ENCODE peak calls at places on chromosomes 16 and 17, in eight cellular contexts. One of them, this sample, is unnamed.
A peak's percentile ranks its signal among the peaks of the same experiment; 100 is the strongest.

GRCh38 chr17:40130352-40131042 is 8.7 kb downstream of the MSL1 start:
- DNase-seq in H1: no peak
- DNase-seq in IMR-90: no peak
- DNase-seq in H9: no peak
- DNase-seq in colonic mucosa: no peak
- DNase-seq in DND-41: no peak
- DNase-seq in NT2/D1: no peak
- DNase-seq in PC-3: no peak
- DNase-seq in this sample: no peak

GRCh38 chr17:41060052-41060604 is at the start of gene KRTAP2-3:
- DNase-seq in colonic mucosa: no peak
- DNase-seq in DND-41: no peak
- DNase-seq in PC-3: peak; percentile 86
- DNase-seq in NT2/D1: no peak
- DNase-seq in H1: no peak
- DNase-seq in H9: no peak
- DNase-seq in IMR-90: peak; percentile 97
- DNase-seq in this sample: no peak

GRCh38 chr16:81720973-81721907 is 57.9 kb upstream of the PLCG2 start:
- DNase-seq in PC-3: no peak
- DNase-seq in colonic mucosa: no peak
- DNase-seq in H1: no peak
- DNase-seq in IMR-90: peak; percentile 61
- DNase-seq in H9: no peak
- DNase-seq in DND-41: no peak
- DNase-seq in NT2/D1: no peak
- DNase-seq in this sample: no peak

GRCh38 chr17:9465216-9465921 is 110.3 kb downstream of the STX8 start:
- DNase-seq in NT2/D1: no peak
- DNase-seq in colonic mucosa: no peak
- DNase-seq in H9: no peak
- DNase-seq in IMR-90: peak; percentile 81
- DNase-seq in H1: no peak
- DNase-seq in DND-41: no peak
- DNase-seq in PC-3: no peak
- DNase-seq in this sample: no peak

GRCh38 chr17:8072727-8073461 is 14.6 kb downstream of the ALOX12B start:
- DNase-seq in DND-41: no peak
- DNase-seq in H1: no peak
- DNase-seq in colonic mucosa: no peak
- DNase-seq in NT2/D1: no peak
- DNase-seq in IMR-90: no peak
- DNase-seq in H9: peak; percentile 61
- DNase-seq in PC-3: no peak
- DNase-seq in this sample: peak; percentile 76

GRCh38 chr17:79922161-79922569 is 82.9 kb upstream of the CBX4 start:
- DNase-seq in PC-3: no peak
- DNase-seq in NT2/D1: no peak
- DNase-seq in DND-41: no peak
- DNase-seq in H1: no peak
- DNase-seq in colonic mucosa: peak; percentile 61
- DNase-seq in H9: no peak
- DNase-seq in IMR-90: no peak
- DNase-seq in this sample: no peak

GRCh38 chr17:45246861-45247428 is 14.9 kb downstream of the SPATA32 start:
- DNase-seq in NT2/D1: no peak
- DNase-seq in H9: peak; percentile 88
- DNase-seq in colonic mucosa: no peak
- DNase-seq in IMR-90: peak; percentile 14
- DNase-seq in PC-3: peak; percentile 35
- DNase-seq in H1: no peak
- DNase-seq in DND-41: no peak
- DNase-seq in this sample: peak; percentile 94

GRCh38 chr17:57988301-57989010 is 402 bp upstream of the VEZF1 start:
- DNase-seq in PC-3: peak; percentile 79
- DNase-seq in H1: no peak
- DNase-seq in NT2/D1: no peak
- DNase-seq in colonic mucosa: peak; percentile 69
- DNase-seq in H9: peak; percentile 82
- DNase-seq in IMR-90: peak; percentile 66
- DNase-seq in DND-41: peak; percentile 78
- DNase-seq in this sample: peak; percentile 91

GRCh38 chr17:45131616-45132301 is 556 bp downstream of the PLCD3 start:
- DNase-seq in NT2/D1: peak; percentile 22
- DNase-seq in H9: peak; percentile 85
- DNase-seq in H1: no peak
- DNase-seq in IMR-90: no peak
- DNase-seq in colonic mucosa: peak; percentile 71
- DNase-seq in DND-41: peak; percentile 51
- DNase-seq in PC-3: peak; percentile 59
- DNase-seq in this sample: peak; percentile 95

GRCh38 chr17:59783221-59784016 is 76.0 kb downstream of the VMP1 start:
- DNase-seq in colonic mucosa: no peak
- DNase-seq in IMR-90: peak; percentile 60
- DNase-seq in PC-3: peak; percentile 74
- DNase-seq in H1: no peak
- DNase-seq in DND-41: no peak
- DNase-seq in NT2/D1: no peak
- DNase-seq in H9: no peak
- DNase-seq in this sample: no peak

GRCh38 chr17:3660311-3660891 is 8.0 kb downstream of the TAX1BP3 start:
- DNase-seq in PC-3: no peak
- DNase-seq in H1: no peak
- DNase-seq in H9: peak; percentile 31
- DNase-seq in IMR-90: no peak
- DNase-seq in DND-41: no peak
- DNase-seq in NT2/D1: no peak
- DNase-seq in colonic mucosa: no peak
- DNase-seq in this sample: peak; percentile 51

GRCh38 chr17:62852195-62852594 is 44.1 kb upstream of the MARCHF10 start:
- DNase-seq in H9: peak; percentile 9
- DNase-seq in DND-41: no peak
- DNase-seq in H1: no peak
- DNase-seq in PC-3: no peak
- DNase-seq in NT2/D1: no peak
- DNase-seq in colonic mucosa: no peak
- DNase-seq in IMR-90: no peak
- DNase-seq in this sample: peak; percentile 22

GRCh38 chr16:4701791-4702465 is 8.6 kb downstream of the NUDT16L1 start:
- DNase-seq in H1: no peak
- DNase-seq in IMR-90: no peak
- DNase-seq in NT2/D1: no peak
- DNase-seq in DND-41: no peak
- DNase-seq in H9: no peak
- DNase-seq in PC-3: no peak
- DNase-seq in colonic mucosa: peak; percentile 62
- DNase-seq in this sample: no peak

DNA sequence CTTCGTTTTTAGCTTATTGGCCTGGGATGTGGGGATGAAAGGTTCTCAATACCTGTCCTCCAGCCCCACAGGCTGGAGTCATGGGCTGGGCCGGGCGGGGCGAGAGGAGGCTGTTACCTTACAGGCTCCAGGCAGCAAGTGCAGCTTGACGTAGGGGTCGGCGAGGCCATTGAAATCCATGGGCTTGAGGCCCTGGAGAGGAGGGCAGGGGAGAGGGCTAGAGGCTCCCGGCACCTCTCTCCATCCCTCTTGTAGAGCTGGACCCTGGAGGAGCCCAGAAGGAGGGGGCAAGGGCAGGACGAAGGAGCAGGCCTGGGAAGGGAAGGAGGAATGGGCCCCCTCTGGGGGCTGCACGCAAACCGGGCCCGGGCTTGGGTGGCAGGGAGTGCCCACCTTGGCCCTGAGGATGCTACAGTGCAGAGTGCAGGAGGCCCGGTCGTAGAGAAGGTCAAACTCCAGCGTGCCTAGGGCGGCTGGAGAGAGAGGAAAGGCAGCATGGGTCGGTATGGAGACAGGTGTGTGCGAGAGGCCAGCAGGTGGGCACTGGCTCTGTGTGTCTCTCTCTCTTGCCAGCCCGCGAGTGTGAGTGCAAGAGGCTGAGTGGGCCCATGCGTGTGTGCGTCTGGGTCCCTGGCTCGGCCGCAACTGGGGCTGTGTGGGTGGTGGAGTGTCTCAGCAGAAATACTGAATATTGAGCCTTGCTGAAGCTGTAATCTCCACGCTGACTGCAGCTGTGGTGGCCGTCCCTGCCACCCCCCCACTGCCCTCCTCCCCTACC is 1.6 kb downstream of the DOC2A start:
- DNase-seq in H1: no peak
- DNase-seq in DND-41: no peak
- DNase-seq in NT2/D1: no peak
- DNase-seq in IMR-90: no peak
- DNase-seq in PC-3: no peak
- DNase-seq in H9: no peak
- DNase-seq in colonic mucosa: no peak
- DNase-seq in this sample: no peak
- H3K27me3 ChIP-seq in H1: peaks cover 23% of the 10 kb centered on the region
- H3K27me3 ChIP-seq in DND-41: no peaks in the 10 kb centered on the region
- H3K27me3 ChIP-seq in NT2/D1: peaks cover 7% of the 10 kb centered on the region
- H3K27me3 ChIP-seq in IMR-90: peaks cover 27% of the 10 kb centered on the region
- H3K27me3 ChIP-seq in PC-3: no peaks in the 10 kb centered on the region
- H3K27me3 ChIP-seq in H9: no peaks in the 10 kb centered on the region
- H3K27me3 ChIP-seq in colonic mucosa: peaks cover 14% of the 10 kb centered on the region
- H3K27me3 ChIP-seq in this sample: peaks cover 22% of the 10 kb centered on the region

DNA sequence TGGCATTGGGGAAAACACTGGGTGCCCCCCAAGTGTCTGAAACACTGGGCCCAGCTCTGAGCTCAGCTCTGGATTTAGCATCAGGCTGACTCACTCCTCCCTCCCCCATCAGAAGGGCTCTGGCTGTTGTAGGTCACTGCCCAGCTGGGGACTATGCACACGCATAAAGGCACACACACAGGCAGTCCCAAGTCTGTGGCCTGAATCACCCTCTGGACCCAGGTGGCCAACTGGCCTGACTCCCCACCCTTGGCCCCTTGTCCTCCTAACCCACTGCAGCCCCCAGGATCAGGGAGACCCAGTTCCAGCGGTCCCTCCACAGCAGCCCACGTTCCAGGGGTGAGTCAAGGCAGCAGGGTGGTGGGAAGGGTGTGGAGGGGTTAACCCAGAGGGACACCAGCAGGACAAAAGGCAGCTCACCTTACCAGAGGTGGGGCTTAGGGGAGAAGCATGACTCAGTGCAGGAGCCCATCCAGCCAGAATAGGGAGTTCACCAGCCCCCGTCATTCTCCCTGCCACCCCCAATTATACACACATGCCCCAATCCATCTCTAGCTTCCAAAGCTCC is 47.0 kb downstream of the MYO18A start:
- DNase-seq in NT2/D1: no peak
- DNase-seq in colonic mucosa: no peak
- DNase-seq in DND-41: no peak
- DNase-seq in H9: peak; percentile 73
- DNase-seq in PC-3: peak; percentile 39
- DNase-seq in IMR-90: peak; percentile 89
- DNase-seq in H1: no peak
- DNase-seq in this sample: peak; percentile 82
- H3K4me1 ChIP-seq in NT2/D1: peaks cover 10% of the 10 kb centered on the region
- H3K4me1 ChIP-seq in colonic mucosa: no peaks in the 10 kb centered on the region
- H3K4me1 ChIP-seq in DND-41: peaks cover 21% of the 10 kb centered on the region
- H3K4me1 ChIP-seq in H9: peaks cover 10% of the 10 kb centered on the region
- H3K4me1 ChIP-seq in PC-3: peaks cover 22% of the 10 kb centered on the region
- H3K4me1 ChIP-seq in IMR-90: peaks cover 37% of the 10 kb centered on the region
- H3K4me1 ChIP-seq in H1: peaks cover 14% of the 10 kb centered on the region
- H3K4me1 ChIP-seq in this sample: no peaks in the 10 kb centered on the region

GRCh38 chr16:55496509-55497145 is 12.2 kb upstream of the LPCAT2 start:
- DNase-seq in DND-41: peak; percentile 9
- DNase-seq in H1: no peak
- DNase-seq in IMR-90: no peak
- DNase-seq in PC-3: no peak
- DNase-seq in colonic mucosa: no peak
- DNase-seq in NT2/D1: no peak
- DNase-seq in H9: peak; percentile 20
- DNase-seq in this sample: peak; percentile 19

GRCh38 chr16:55499281-55499680 is 9.6 kb upstream of the LPCAT2 start:
- DNase-seq in NT2/D1: no peak
- DNase-seq in PC-3: no peak
- DNase-seq in H1: no peak
- DNase-seq in DND-41: no peak
- DNase-seq in colonic mucosa: peak; percentile 12
- DNase-seq in H9: no peak
- DNase-seq in IMR-90: no peak
- DNase-seq in this sample: no peak

GRCh38 chr16:55498101-55498500 is 10.8 kb upstream of the LPCAT2 start:
- DNase-seq in colonic mucosa: peak; percentile 15
- DNase-seq in DND-41: no peak
- DNase-seq in NT2/D1: no peak
- DNase-seq in H1: no peak
- DNase-seq in IMR-90: no peak
- DNase-seq in H9: no peak
- DNase-seq in PC-3: no peak
- DNase-seq in this sample: peak; percentile 37

GRCh38 chr16:55495616-55496289 is 13.1 kb upstream of the LPCAT2 start:
- DNase-seq in colonic mucosa: peak; percentile 17
- DNase-seq in DND-41: no peak
- DNase-seq in NT2/D1: no peak
- DNase-seq in PC-3: no peak
- DNase-seq in H9: peak; percentile 17
- DNase-seq in H1: no peak
- DNase-seq in IMR-90: peak; percentile 85
- DNase-seq in this sample: peak; percentile 33

GRCh38 chr16:55497558-55497957 is 11.3 kb upstream of the LPCAT2 start:
- DNase-seq in PC-3: no peak
- DNase-seq in H9: no peak
- DNase-seq in NT2/D1: no peak
- DNase-seq in H1: no peak
- DNase-seq in DND-41: no peak
- DNase-seq in colonic mucosa: no peak
- DNase-seq in IMR-90: no peak
- DNase-seq in this sample: peak; percentile 12
- H3K9ac ChIP-seq in PC-3: no peak overlapping the region
- H3K9ac ChIP-seq in H9: no peak overlapping the region
- H3K9ac ChIP-seq in NT2/D1: no peak overlapping the region
- H3K9ac ChIP-seq in H1: no peak overlapping the region
- H3K9ac ChIP-seq in DND-41: no peak overlapping the region
- H3K9ac ChIP-seq in colonic mucosa: no peak overlapping the region
- H3K9ac ChIP-seq in IMR-90: no peak overlapping the region
- H3K9ac ChIP-seq in this sample: no peak overlapping the region

DNA sequence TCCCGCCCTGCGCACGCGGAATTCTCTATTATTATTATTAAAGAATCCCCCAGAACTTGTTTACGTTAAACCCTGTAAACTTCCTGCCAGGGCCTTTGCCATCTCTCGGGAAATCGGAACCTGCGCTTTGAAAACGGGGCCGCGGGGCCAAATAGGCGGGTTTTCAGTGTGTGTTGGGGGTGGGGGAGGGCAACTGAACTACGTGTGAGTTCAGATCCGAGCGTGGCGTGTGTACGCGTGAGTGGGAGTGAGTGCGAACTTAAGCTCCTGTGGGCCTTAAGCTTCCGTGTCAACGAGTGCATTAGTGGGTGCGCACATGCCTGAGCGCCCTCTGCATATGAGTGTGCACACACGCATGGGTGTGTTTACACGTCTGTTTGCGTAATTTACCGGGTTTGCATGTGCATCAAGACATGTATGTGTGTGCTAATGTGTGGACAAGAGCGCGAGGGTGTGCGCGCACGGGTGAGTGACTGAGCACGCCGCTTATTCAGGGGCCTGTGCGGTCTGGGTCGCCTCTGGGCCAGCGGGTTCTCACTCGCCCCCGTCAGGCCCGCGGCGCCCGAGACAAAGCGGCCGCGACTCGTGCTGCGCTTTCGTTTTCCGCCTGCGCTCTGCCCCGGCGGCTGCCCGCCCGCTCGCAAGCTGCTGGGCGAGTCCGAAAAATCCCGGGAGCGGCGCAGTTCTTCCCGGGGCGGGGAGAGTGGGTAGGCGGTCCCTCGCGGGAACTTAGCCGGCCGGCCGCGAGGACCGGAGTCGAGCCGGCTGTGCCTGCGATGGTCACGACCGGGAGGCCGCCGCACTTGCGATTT is 1.2 kb upstream of the FOXF1 start:
- DNase-seq in NT2/D1: no peak
- DNase-seq in H1: no peak
- DNase-seq in colonic mucosa: peak; percentile 45
- DNase-seq in H9: peak; percentile 50
- DNase-seq in PC-3: peak; percentile 35
- DNase-seq in IMR-90: peak; percentile 89
- DNase-seq in DND-41: no peak
- DNase-seq in this sample: peak; percentile 78
- H3K27me3 ChIP-seq in NT2/D1: peaks cover 98% of the 10 kb centered on the region
- H3K27me3 ChIP-seq in H1: peaks cover 97% of the 10 kb centered on the region
- H3K27me3 ChIP-seq in colonic mucosa: peaks cover 91% of the 10 kb centered on the region
- H3K27me3 ChIP-seq in H9: peaks cover 93% of the 10 kb centered on the region
- H3K27me3 ChIP-seq in PC-3: peaks cover 70% of the 10 kb centered on the region
- H3K27me3 ChIP-seq in IMR-90: no peaks in the 10 kb centered on the region
- H3K27me3 ChIP-seq in DND-41: peaks cover 3% of the 10 kb centered on the region
- H3K27me3 ChIP-seq in this sample: peaks cover 100% of the 10 kb centered on the region

This sample was measured in endodermal cell.